ENCODE peak calls at places on chromosomes 2 and 18, in seven cellular contexts. C is breast epithelium, P is right lobe of liver, I is A549, X is lower leg skin, H is heart left ventricle, F is upper lobe of left lung. K is an unnamed sample.

GRCh38 chr2:172342611-172343010 is 84.8 kb upstream of the ITGA6 start:
- DNase-seq in C (no peak), P (no peak), I (no peak), X (no peak), H (no peak), F (no peak), K (no peak)

GRCh38 chr2:12741361-12741760 is 24.6 kb downstream of the TRIB2 start:
- DNase-seq in C (no peak), P (no peak), I (no peak), X (no peak), H (no peak), F (no peak), K (no peak)

GRCh38 chr2:127678991-127679390 is 3.7 kb upstream of the LIMS2 start:
- DNase-seq in C (no peak), P (no peak), I (no peak), X (no peak), H (no peak), F (peak), K (no peak)

GRCh38 chr18:42545825-42546224 is 569.7 kb downstream of the RIT2 start:
- DNase-seq in C (no peak), P (no peak), I (no peak), X (no peak), H (no peak), F (no peak), K (no peak)

GRCh38 chr2:177460973-177461585 is 68.5 kb downstream of the AGPS start:
- DNase-seq in C (no peak), P (no peak), I (no peak), X (no peak), H (no peak), F (no peak), K (no peak)

GRCh38 chr2:226439337-226439736 is 360.3 kb downstream of the IRS1 start:
- DNase-seq in C (no peak), P (no peak), I (no peak), X (no peak), H (no peak), F (no peak), K (no peak)

GRCh38 chr2:60215295-60215990 is 338.0 kb downstream of the BCL11A start:
- DNase-seq in C (no peak), P (no peak), I (no peak), X (no peak), H (no peak), F (peak), K (no peak)

GRCh38 chr2:54879598-54880355 is 156.3 kb downstream of the EML6 start:
- DNase-seq in C (no peak), P (peak), I (no peak), X (no peak), H (no peak), F (no peak), K (no peak)

GRCh38 chr2:237435844-237436590 is 22.1 kb upstream of the COL6A3 start:
- DNase-seq in C (no peak), P (no peak), I (no peak), X (no peak), H (no peak), F (no peak), K (no peak)

GRCh38 chr2:221836091-221836490 is 264.0 kb upstream of the EPHA4 start:
- DNase-seq in C (no peak), P (no peak), I (no peak), X (no peak), H (no peak), F (no peak), K (no peak)

GRCh38 chr2:158745067-158745865 is 49.9 kb upstream of the DAPL1 start:
- DNase-seq in C (peak), P (peak), I (peak), X (no peak), H (peak), F (no peak), K (peak)
- TF ChIP-seq CTCF in C (peak), P (peak), I (peak), X (no peak), H (peak), F (no peak), K (peak)

GRCh38 chr2:23940262-23940975 is at the start of gene UBXN2A:
- DNase-seq in C (peak), P (peak), I (peak), X (peak), H (peak), F (peak), K (peak)
- TF ChIP-seq POLR2A in C (no peak), P (peak), I (peak), X (no peak), H (peak), F (peak), K (peak)

DNA sequence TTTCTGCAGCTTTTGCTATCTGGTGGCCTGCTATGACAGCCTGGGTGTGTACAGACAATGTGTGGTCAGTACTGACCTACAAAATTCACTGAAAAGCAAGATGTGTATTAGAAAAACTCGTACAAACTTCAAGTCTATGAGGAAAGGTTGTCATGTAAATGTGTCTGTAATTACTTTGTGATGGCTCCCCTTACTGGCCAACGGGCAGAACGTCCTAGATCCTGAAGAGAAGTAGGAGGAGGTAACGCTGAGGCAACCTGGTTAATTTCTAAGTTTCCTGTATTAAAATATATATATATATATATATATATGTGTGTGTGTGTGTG is 95.5 kb downstream of the GALNT3 start:
- DNase-seq in C (no peak), P (no peak), I (peak), X (no peak), H (no peak), F (no peak), K (peak)
- TF ChIP-seq CTCF in C (no peak), P (peak), I (peak), X (no peak), H (peak), F (no peak), K (peak)

GRCh38 chr2:27977623-27978312 is 87.2 kb downstream of the BABAM2 start:
- DNase-seq in C (no peak), P (no peak), I (no peak), X (no peak), H (no peak), F (no peak), K (no peak)
- TF ChIP-seq POLR2A in C (no peak), P (no peak), I (no peak), X (no peak), H (no peak), F (no peak), K (no peak)

GRCh38 chr2:120833127-120833675 is 97.5 kb downstream of the GLI2 start:
- DNase-seq in C (no peak), P (no peak), I (no peak), X (no peak), H (peak), F (no peak), K (no peak)
- TF ChIP-seq CTCF in C (no peak), P (no peak), I (no peak), X (no peak), H (no peak), F (no peak), K (no peak)

K was measured in thyroid gland.